ENCODE peak calls at places on chromosome 10, in ten cellular contexts. P, U, C, R, O, F, G, I, Q and M are unnamed samples.

GRCh38 chr10:49068209-49068608 is 47.1 kb downstream of the VSTM4 start:
- DNase-seq in Q (no peak), P (no peak), R (no peak), U (no peak), F (no peak), O (no peak), I (no peak), G (no peak), C (no peak), M (no peak)

GRCh38 chr10:74145133-74145532 is 5.5 kb downstream of the AP3M1 start:
- DNase-seq in I (no peak), R (peak; percentile 35), G (no peak), O (no peak), U (no peak), C (peak; percentile 80), Q (no peak), P (no peak), F (peak; percentile 56), M (no peak)

GRCh38 chr10:16470747-16471146 is 33.9 kb downstream of the PTER start:
- DNase-seq in F (no peak), R (no peak), G (no peak), Q (no peak), P (no peak), U (no peak), O (no peak), C (no peak), I (no peak), M (no peak)

GRCh38 chr10:113285291-113285690 is 267.6 kb upstream of the HABP2 start:
- DNase-seq in I (no peak), O (no peak), U (no peak), F (no peak), Q (no peak), C (no peak), R (no peak), G (no peak), P (no peak), M (no peak)

GRCh38 chr10:26488344-26488743 is 50.2 kb downstream of the APBB1IP start:
- DNase-seq in R (no peak), G (no peak), P (no peak), C (no peak), U (no peak), O (no peak), I (no peak), F (no peak), Q (no peak), M (no peak)

GRCh38 chr10:49360271-49361177 is 35.4 kb downstream of the DRGX start:
- DNase-seq in Q (no peak), F (no peak), U (peak; percentile 23), I (no peak), P (no peak), G (no peak), C (peak; percentile 32), R (no peak), O (peak; percentile 86), M (no peak)

GRCh38 chr10:33154590-33154989 is 179.9 kb downstream of the NRP1 start:
- DNase-seq in U (no peak), G (no peak), R (no peak), P (no peak), O (no peak), I (no peak), C (peak; percentile 45), F (no peak), Q (no peak), M (no peak)

GRCh38 chr10:110887560-110887959 is 15.8 kb downstream of the PDCD4 start:
- DNase-seq in Q (no peak), G (no peak), O (no peak), C (no peak), F (no peak), R (no peak), P (no peak), I (no peak), U (no peak), M (no peak)

GRCh38 chr10:3814832-3815209 is 29.8 kb upstream of the KLF6 start:
- DNase-seq in U (peak; percentile 67), G (no peak), F (no peak), O (no peak), I (no peak), Q (no peak), C (no peak), P (no peak), R (no peak), M (no peak)

GRCh38 chr10:80996615-80997193 is 459.0 kb downstream of the SH2D4B start:
- DNase-seq in Q (no peak), C (no peak), O (no peak), P (no peak), R (no peak), F (no peak), G (no peak), U (no peak), I (no peak), M (no peak)

GRCh38 chr10:15152556-15152955 is 15.9 kb downstream of the NMT2 start:
- DNase-seq in P (no peak), C (no peak), I (no peak), O (no peak), U (no peak), Q (no peak), G (no peak), R (no peak), F (no peak), M (no peak)

GRCh38 chr10:34918896-34919295 is 103.8 kb upstream of the PARD3 start:
- DNase-seq in U (no peak), C (no peak), P (no peak), Q (no peak), R (no peak), O (no peak), I (no peak), G (no peak), F (no peak), M (no peak)

GRCh38 chr10:118455181-118455695 is 113.1 kb upstream of the FAM204A start:
- DNase-seq in U (no peak), C (no peak), R (no peak), O (no peak), P (no peak), G (no peak), I (no peak), Q (no peak), F (no peak), M (no peak)

DNA sequence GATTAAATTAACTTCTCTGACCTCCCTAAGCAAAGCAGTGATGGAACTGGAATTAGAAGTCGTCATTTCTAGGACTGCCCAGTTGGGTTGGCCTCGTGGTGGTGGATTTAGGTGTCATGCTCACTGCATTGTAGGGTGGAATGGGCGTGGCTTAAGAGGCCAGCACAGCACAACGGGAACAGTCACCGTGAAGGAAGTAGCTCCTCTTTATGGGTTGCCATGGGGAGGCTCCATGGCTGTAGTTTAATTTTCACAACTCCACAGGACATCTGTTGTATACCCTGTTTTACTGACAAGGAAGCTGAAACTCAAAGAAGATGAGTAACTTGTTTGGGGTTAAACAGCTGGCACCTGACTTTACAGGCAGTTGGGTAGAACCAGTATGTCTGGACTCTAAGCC is 208.3 kb downstream of the CELF2 start:
- DNase-seq in I (no peak), F (no peak), P (peak; percentile 73), U (peak; percentile 71), C (no peak), R (no peak), Q (no peak), O (no peak), G (no peak), M (no peak)
- H3K4me3 ChIP-seq in I (no peak overlapping the region), F (no peak overlapping the region), P (no peak overlapping the region), U (no peak overlapping the region), C (no peak overlapping the region), R (no peak overlapping the region), Q (no peak overlapping the region), O (no peak overlapping the region), G (no peak overlapping the region), M (no peak overlapping the region)

DNA sequence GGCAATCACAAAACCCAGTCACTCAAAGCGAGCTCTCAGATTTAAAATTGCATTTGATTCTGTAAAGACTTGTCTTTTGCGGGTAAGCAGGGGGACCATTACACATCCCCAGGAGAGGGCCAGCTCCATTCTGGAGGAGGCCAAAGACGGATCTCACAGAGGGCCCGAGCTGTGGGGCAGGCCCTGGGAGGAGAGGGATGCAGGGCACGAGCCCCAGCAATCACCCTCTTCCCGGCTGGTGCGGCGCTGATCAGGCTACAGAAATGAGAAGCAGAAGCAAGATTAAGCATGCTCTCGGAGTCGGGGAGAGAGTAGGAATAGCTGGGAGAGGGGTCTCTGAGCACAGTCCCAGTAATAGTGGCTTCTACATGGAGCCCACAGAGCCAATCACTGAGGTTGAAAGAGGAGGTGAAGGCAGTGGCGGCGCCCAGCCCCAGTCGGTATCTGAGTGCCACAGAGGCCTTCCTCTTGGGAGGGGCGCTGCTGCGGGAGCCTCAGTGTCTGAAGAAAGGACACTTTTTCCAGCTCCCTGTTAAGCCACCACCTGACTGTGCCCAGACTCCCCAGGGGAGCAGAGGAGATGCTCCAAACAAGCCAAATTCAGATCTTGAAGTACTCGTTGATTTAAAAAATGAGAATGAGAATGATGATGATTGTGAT is 7.1 kb downstream of the CXCL12 start:
- DNase-seq in O (no peak), F (no peak), P (no peak), Q (no peak), I (no peak), U (no peak), C (no peak), G (no peak), R (no peak), M (no peak)
- H3K27me3 ChIP-seq in O (no peaks in the 10 kb centered on the region), F (no peaks in the 10 kb centered on the region), P (peaks cover 6% of the 10 kb centered on the region), Q (peaks cover 8% of the 10 kb centered on the region), I (no peaks in the 10 kb centered on the region), U (no peaks in the 10 kb centered on the region), C (no peaks in the 10 kb centered on the region), G (no peaks in the 10 kb centered on the region), R (no peaks in the 10 kb centered on the region), M (no peaks in the 10 kb centered on the region)

GRCh38 chr10:105953056-105953455 is 1211.5 kb downstream of the SORCS1 start:
- DNase-seq in Q (no peak), P (no peak), F (no peak), I (no peak), R (no peak), C (no peak), U (no peak), G (no peak), O (no peak), M (no peak)

GRCh38 chr10:105952153-105952552 is 1212.4 kb downstream of the SORCS1 start:
- DNase-seq in U (no peak), I (peak; percentile 5), P (peak; percentile 44), Q (peak; percentile 52), R (peak; percentile 64), C (peak; percentile 55), G (no peak), O (peak; percentile 87), F (peak; percentile 3), M (no peak)

DNA sequence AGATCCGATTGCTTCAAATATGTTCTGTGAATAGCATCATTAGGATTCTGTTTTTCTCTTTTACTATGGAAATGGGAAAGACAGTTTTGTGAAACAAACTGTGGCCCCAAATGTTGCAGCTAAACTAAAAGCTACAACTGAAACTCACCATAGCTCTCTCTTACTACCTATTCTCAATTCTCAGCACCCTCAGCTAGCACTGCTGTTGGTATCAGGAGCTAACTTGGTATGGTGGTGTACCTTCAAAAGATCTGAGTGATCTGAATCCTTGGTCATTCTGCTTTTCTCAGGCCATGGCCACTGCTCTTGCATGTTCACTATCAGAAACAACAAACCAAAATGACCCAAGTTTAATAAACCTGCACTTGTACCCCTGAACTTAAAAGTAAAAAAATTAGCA is 1208.0 kb downstream of the SORCS1 start:
- DNase-seq in O (no peak), Q (no peak), C (no peak), F (no peak), R (no peak), G (no peak), P (no peak), U (no peak), I (no peak), M (no peak)
- H3K4me3 ChIP-seq in O (no peak overlapping the region), Q (no peak overlapping the region), C (no peak overlapping the region), F (no peak overlapping the region), R (no peak overlapping the region), G (no peak overlapping the region), P (no peak overlapping the region), U (no peak overlapping the region), I (no peak overlapping the region), M (no peak overlapping the region)

GRCh38 chr10:101145145-101145544 is 14.0 kb downstream of the TLX1 start:
- DNase-seq in F (no peak), C (no peak), G (no peak), P (no peak), R (no peak), I (no peak), U (no peak), Q (no peak), O (no peak), M (no peak)
- H3K27me3 ChIP-seq in F (peaks cover 90% of the 10 kb centered on the region), C (peaks cover 100% of the 10 kb centered on the region), G (peaks cover 97% of the 10 kb centered on the region), P (peaks cover 97% of the 10 kb centered on the region), R (peaks cover 26% of the 10 kb centered on the region), I (no peaks in the 10 kb centered on the region), U (peaks cover 45% of the 10 kb centered on the region), Q (peaks cover 100% of the 10 kb centered on the region), O (peaks cover 77% of the 10 kb centered on the region), M (peaks cover 95% of the 10 kb centered on the region)